ENCODE peak calls at places on chromosomes 2 and 18, in six cellular contexts. E is H9, Z is colonic mucosa, M is HCT116, B is endothelial cell of umbilical vein, T is neural progenitor cell. H is an unnamed sample.

GRCh38 chr2:173434729-173435345 is 80.2 kb downstream of the CDCA7 start:
- DNase-seq in E (no peak), Z (no peak), M (no peak), B (no peak), T (no peak), H (no peak)

GRCh38 chr18:59823611-59824195 is 76.1 kb upstream of the PMAIP1 start:
- DNase-seq in E (peak; percentile 83), Z (peak; percentile 69), M (peak; percentile 67), B (peak; percentile 51), T (peak; percentile 89), H (peak; percentile 75)

GRCh38 chr2:24543252-24543651 is 52.2 kb downstream of the NCOA1 start:
- DNase-seq in E (no peak), Z (peak; percentile 24), M (no peak), B (no peak), T (no peak), H (no peak)

GRCh38 chr18:63831080-63831788 is 56.0 kb downstream of the SERPINB7 start:
- DNase-seq in E (no peak), Z (no peak), M (no peak), B (no peak), T (no peak), H (no peak)

GRCh38 chr18:46155652-46156051 is 51.5 kb downstream of the HAUS1 start:
- DNase-seq in E (no peak), Z (no peak), M (no peak), B (no peak), T (no peak), H (peak; percentile 86)

GRCh38 chr18:68728301-68728700 is 13.4 kb upstream of the TMX3 start:
- DNase-seq in E (no peak), Z (no peak), M (no peak), B (no peak), T (no peak), H (no peak)

GRCh38 chr2:128595763-128596452 is 277.2 kb upstream of the HS6ST1 start:
- DNase-seq in E (peak; percentile 17), Z (no peak), M (no peak), B (no peak), T (no peak), H (no peak)

GRCh38 chr2:47815764-47816163 is 32.8 kb downstream of the MSH6 start:
- DNase-seq in E (no peak), Z (no peak), M (no peak), B (no peak), T (no peak), H (no peak)

GRCh38 chr2:149394864-149395263 is 64.5 kb downstream of the LYPD6 start:
- DNase-seq in E (no peak), Z (no peak), M (no peak), B (peak; percentile 32), T (no peak), H (no peak)

GRCh38 chr2:220504890-220505564 is 877.6 kb downstream of the SLC4A3 start:
- DNase-seq in E (peak; percentile 62), Z (peak; percentile 17), M (no peak), B (peak; percentile 1), T (no peak), H (no peak)

GRCh38 chr2:132776271-132776670 is 106.3 kb upstream of the LYPD1 start:
- DNase-seq in E (no peak), Z (no peak), M (no peak), B (peak; percentile 2), T (no peak), H (no peak)

GRCh38 chr2:62205554-62205953 is 9.6 kb downstream of the B3GNT2 start:
- DNase-seq in E (no peak), Z (no peak), M (no peak), B (no peak), T (no peak), H (no peak)

GRCh38 chr18:53909668-53910067 is 314.8 kb downstream of the MBD2 start:
- DNase-seq in E (no peak), Z (no peak), M (peak; percentile 19), B (no peak), T (no peak), H (peak; percentile 14)

GRCh38 chr2:233404227-233404626 is 49.9 kb downstream of the DGKD start:
- DNase-seq in E (no peak), Z (peak; percentile 85), M (peak; percentile 32), B (peak; percentile 57), T (peak; percentile 48), H (peak; percentile 38)

GRCh38 chr2:75602724-75603342 is 42.1 kb upstream of the EVA1A start:
- DNase-seq in E (no peak), Z (no peak), M (no peak), B (no peak), T (no peak), H (no peak)

GRCh38 chr2:160409480-160409879 is 84.1 kb downstream of the RBMS1 start:
- DNase-seq in E (no peak), Z (no peak), M (no peak), B (no peak), T (no peak), H (no peak)

GRCh38 chr2:231611273-231612198 is 18.9 kb downstream of the TEX44 start:
- DNase-seq in E (peak; percentile 84), Z (peak; percentile 59), M (peak; percentile 84), B (peak; percentile 55), T (peak; percentile 66), H (peak; percentile 28)

GRCh38 chr2:100242891-100243670 is 79.2 kb downstream of the LONRF2 start:
- DNase-seq in E (peak; percentile 86), Z (peak; percentile 56), M (peak; percentile 35), B (peak; percentile 47), T (peak; percentile 82), H (peak; percentile 72)

GRCh38 chr2:31247671-31248070 is 13.7 kb downstream of the EHD3 start:
- DNase-seq in E (no peak), Z (no peak), M (no peak), B (no peak), T (no peak), H (no peak)

GRCh38 chr2:54557601-54558187 is 101.6 kb downstream of the SPTBN1 start:
- DNase-seq in E (peak; percentile 64), Z (peak; percentile 85), M (peak; percentile 81), B (peak; percentile 73), T (peak; percentile 84), H (peak; percentile 60)

GRCh38 chr2:197102202-197102601 is 175.7 kb upstream of the PGAP1 start:
- DNase-seq in E (no peak), Z (no peak), M (no peak), B (no peak), T (no peak), H (no peak)

GRCh38 chr18:57806891-57807280 is 3.8 kb upstream of the ATP8B1 start:
- DNase-seq in E (no peak), Z (no peak), M (no peak), B (peak; percentile 80), T (no peak), H (no peak)

GRCh38 chr2:196967126-196967525 is 40.6 kb upstream of the PGAP1 start:
- DNase-seq in E (no peak), Z (peak; percentile 35), M (no peak), B (peak; percentile 28), T (peak; percentile 29), H (no peak)

GRCh38 chr2:119263656-119264055 is 40.0 kb downstream of the STEAP3 start:
- DNase-seq in E (peak; percentile 32), Z (no peak), M (no peak), B (no peak), T (no peak), H (no peak)

GRCh38 chr2:74648009-74648443 is at the start of gene M1AP:
- DNase-seq in E (peak; percentile 81), Z (peak; percentile 29), M (peak; percentile 75), B (no peak), T (peak; percentile 44), H (no peak)

GRCh38 chr2:144890828-144891227 is 370.9 kb upstream of the ZEB2 start:
- DNase-seq in E (no peak), Z (no peak), M (peak; percentile 37), B (peak; percentile 45), T (no peak), H (no peak)
- H3K9ac ChIP-seq in E (no peak overlapping the region), Z (no peak overlapping the region), M (no peak overlapping the region), B (no peak overlapping the region), T (no peak overlapping the region), H (no peak overlapping the region)

GRCh38 chr2:239399404-239399999 is 1.3 kb downstream of the HDAC4 start:
- DNase-seq in E (peak; percentile 24), Z (peak; percentile 57), M (no peak), B (peak; percentile 36), T (peak; percentile 54), H (peak; percentile 80)

GRCh38 chr2:239402666-239403065 is 1.8 kb upstream of the HDAC4 start:
- DNase-seq in E (no peak), Z (no peak), M (no peak), B (no peak), T (no peak), H (no peak)

GRCh38 chr2:239400000-239400831 is 604 bp downstream of the HDAC4 start:
- DNase-seq in E (peak; percentile 23), Z (peak; percentile 50), M (no peak), B (no peak), T (peak; percentile 85), H (peak; percentile 28)

GRCh38 chr2:239400907-239401449 is at the start of gene HDAC4:
- DNase-seq in E (peak; percentile 99), Z (peak; percentile 99), M (peak; percentile 95), B (peak; percentile 99), T (peak; percentile 99), H (peak; percentile 100)

DNA sequence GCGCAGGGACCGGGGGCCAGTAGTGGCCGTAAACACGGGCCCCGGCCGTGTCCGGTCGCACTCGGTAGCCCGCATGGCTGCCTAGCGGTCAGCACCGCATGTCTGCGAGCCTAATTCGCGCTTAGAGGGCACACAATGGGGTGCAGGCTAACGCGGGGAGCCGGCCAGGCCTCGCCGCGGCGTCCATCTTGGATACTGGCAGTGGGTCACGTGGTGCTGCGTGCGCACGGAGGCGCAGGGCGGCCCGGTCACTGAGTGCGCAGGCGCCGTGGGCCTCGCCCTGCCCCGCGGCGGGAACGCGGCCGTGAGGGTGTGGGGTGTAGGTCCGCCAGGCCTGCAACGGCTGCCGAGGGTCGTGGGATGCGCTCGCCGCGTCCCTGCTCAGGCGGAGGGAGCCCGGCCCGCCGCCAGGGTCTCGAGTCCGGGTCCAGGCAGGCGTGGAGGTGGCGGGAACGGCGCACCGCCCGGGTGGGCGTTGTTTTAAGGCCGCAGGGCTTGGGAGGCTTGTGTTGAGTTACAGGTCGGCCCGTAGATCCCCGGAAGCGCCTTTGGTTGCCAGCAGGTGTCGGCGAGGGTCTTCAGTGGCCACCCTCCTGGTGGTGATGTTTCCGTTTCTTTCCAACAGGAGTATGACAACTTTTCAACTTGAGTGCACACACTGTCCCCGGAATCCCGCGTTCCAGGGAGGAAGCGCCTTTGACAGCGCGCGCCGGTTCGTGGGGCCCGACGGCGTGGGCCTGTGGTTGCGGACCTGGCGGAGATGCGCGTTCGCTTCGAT is 819 bp upstream of the HDAC4 start:
- DNase-seq in E (peak; percentile 93), Z (peak; percentile 93), M (peak; percentile 87), B (peak; percentile 96), T (peak; percentile 99), H (peak; percentile 93)
- TF ChIP-seq CTCF in E (peak; percentile 51), Z (no peak), M (no peak), B (no peak), T (peak; percentile 44), H (peak; percentile 67)

DNA sequence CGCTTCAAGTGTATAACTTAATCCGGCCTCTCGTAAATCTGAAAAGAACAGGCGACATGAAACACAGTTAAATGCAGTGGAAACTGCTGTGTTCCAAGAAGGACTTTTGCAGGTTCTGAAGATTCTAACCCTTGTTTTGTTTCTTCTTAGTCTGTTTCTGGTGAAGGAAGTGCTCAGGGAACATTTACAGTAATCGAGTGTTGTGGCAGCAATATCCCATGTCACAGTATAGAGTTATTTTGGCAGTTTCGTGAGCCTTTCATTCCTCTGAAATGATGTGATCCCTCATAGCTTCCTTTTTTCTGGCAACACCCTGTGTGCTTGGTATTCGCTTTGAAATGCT is 2.7 kb downstream of the CRIM1 start:
- DNase-seq in E (no peak), Z (no peak), M (no peak), B (no peak), T (no peak), H (no peak)
- H3K9ac ChIP-seq in E (peak overlapping the region; percentile 33), Z (no peak overlapping the region), M (peak overlapping the region; percentile 84), B (peak overlapping the region; percentile 92), T (no peak overlapping the region), H (no peak overlapping the region)

GRCh38 chr2:216862628-216863027 is 2.8 kb upstream of the TNP1 start:
- DNase-seq in E (no peak), Z (no peak), M (no peak), B (no peak), T (no peak), H (no peak)
- TF ChIP-seq CTCF in E (no peak), Z (no peak), M (no peak), B (no peak), T (no peak), H (no peak)

H was measured in DND-41.